ENCODE peak calls at places on chromosome X, in six cellular contexts. One of them, this sample, is unnamed.
A peak's percentile ranks its signal among the peaks of the same experiment; 100 is the strongest.

GRCh38 chrX:68699960-68700746 is 52.7 kb downstream of the STARD8 start:
- DNase-seq in neuronal stem cell: no peak
- DNase-seq in H9: no peak
- DNase-seq in mesenchymal stem cell: no peak
- DNase-seq in H1: no peak
- DNase-seq in IMR-90: peak; percentile 55
- DNase-seq in this sample: no peak

GRCh38 chrX:38318196-38318595 is 9.1 kb downstream of the RPGR start:
- DNase-seq in neuronal stem cell: no peak
- DNase-seq in H9: no peak
- DNase-seq in mesenchymal stem cell: no peak
- DNase-seq in H1: no peak
- DNase-seq in IMR-90: no peak
- DNase-seq in this sample: no peak

GRCh38 chrX:154004315-154004714 is 15.4 kb downstream of the IRAK1 start:
- DNase-seq in neuronal stem cell: no peak
- DNase-seq in H9: no peak
- DNase-seq in mesenchymal stem cell: no peak
- DNase-seq in H1: no peak
- DNase-seq in IMR-90: no peak
- DNase-seq in this sample: no peak

GRCh38 chrX:150236304-150236703 is 126.8 kb upstream of the MAMLD1 start:
- DNase-seq in neuronal stem cell: no peak
- DNase-seq in H9: no peak
- DNase-seq in mesenchymal stem cell: no peak
- DNase-seq in H1: no peak
- DNase-seq in IMR-90: peak; percentile 44
- DNase-seq in this sample: no peak

GRCh38 chrX:124518888-124519287 is 172.5 kb downstream of the SH2D1A start:
- DNase-seq in neuronal stem cell: no peak
- DNase-seq in H9: no peak
- DNase-seq in mesenchymal stem cell: peak; percentile 55
- DNase-seq in H1: no peak
- DNase-seq in IMR-90: peak; percentile 7
- DNase-seq in this sample: no peak

GRCh38 chrX:133365886-133366611 is 49.2 kb downstream of the GPC4 start:
- DNase-seq in neuronal stem cell: no peak
- DNase-seq in H9: no peak
- DNase-seq in mesenchymal stem cell: peak; percentile 36
- DNase-seq in H1: no peak
- DNase-seq in IMR-90: peak; percentile 44
- DNase-seq in this sample: peak; percentile 2

GRCh38 chrX:107025538-107025937 is 25.5 kb upstream of the MORC4 start:
- DNase-seq in neuronal stem cell: peak; percentile 12
- DNase-seq in H9: no peak
- DNase-seq in mesenchymal stem cell: peak; percentile 33
- DNase-seq in H1: no peak
- DNase-seq in IMR-90: peak; percentile 24
- DNase-seq in this sample: peak; percentile 54

GRCh38 chrX:843306-843705 is 212.7 kb downstream of the SHOX start:
- DNase-seq in neuronal stem cell: no peak
- DNase-seq in H9: no peak
- DNase-seq in mesenchymal stem cell: no peak
- DNase-seq in H1: no peak
- DNase-seq in IMR-90: no peak
- DNase-seq in this sample: no peak

GRCh38 chrX:115393271-115393670 is 103.8 kb downstream of the LUZP4 start:
- DNase-seq in neuronal stem cell: no peak
- DNase-seq in H9: no peak
- DNase-seq in mesenchymal stem cell: peak; percentile 45
- DNase-seq in H1: no peak
- DNase-seq in IMR-90: peak; percentile 67
- DNase-seq in this sample: no peak

GRCh38 chrX:21733705-21734104 is 24.2 kb downstream of the SMPX start:
- DNase-seq in neuronal stem cell: no peak
- DNase-seq in H9: no peak
- DNase-seq in mesenchymal stem cell: no peak
- DNase-seq in H1: no peak
- DNase-seq in IMR-90: no peak
- DNase-seq in this sample: no peak

GRCh38 chrX:40374486-40374885 is 206.3 kb upstream of the ATP6AP2 start:
- DNase-seq in neuronal stem cell: no peak
- DNase-seq in H9: no peak
- DNase-seq in mesenchymal stem cell: no peak
- DNase-seq in H1: no peak
- DNase-seq in IMR-90: no peak
- DNase-seq in this sample: no peak

GRCh38 chrX:44042731-44043130 is 69.5 kb upstream of the NDP start:
- DNase-seq in neuronal stem cell: no peak
- DNase-seq in H9: no peak
- DNase-seq in mesenchymal stem cell: peak; percentile 8
- DNase-seq in H1: no peak
- DNase-seq in IMR-90: peak; percentile 50
- DNase-seq in this sample: no peak

GRCh38 chrX:5916945-5917344 is 311.7 kb downstream of the NLGN4X start:
- DNase-seq in neuronal stem cell: no peak
- DNase-seq in H9: no peak
- DNase-seq in mesenchymal stem cell: no peak
- DNase-seq in H1: no peak
- DNase-seq in IMR-90: no peak
- DNase-seq in this sample: no peak

GRCh38 chrX:10032147-10032546 is 65.0 kb downstream of the CLDN34 start:
- DNase-seq in neuronal stem cell: no peak
- DNase-seq in H9: no peak
- DNase-seq in mesenchymal stem cell: no peak
- DNase-seq in H1: no peak
- DNase-seq in IMR-90: no peak
- DNase-seq in this sample: no peak

GRCh38 chrX:17725176-17725575 is 12.1 kb upstream of the SCML1 start:
- DNase-seq in neuronal stem cell: no peak
- DNase-seq in H9: no peak
- DNase-seq in mesenchymal stem cell: no peak
- DNase-seq in H1: no peak
- DNase-seq in IMR-90: no peak
- DNase-seq in this sample: no peak

GRCh38 chrX:40010550-40011364 is 87.0 kb downstream of the BCOR start:
- DNase-seq in neuronal stem cell: no peak
- DNase-seq in H9: peak; percentile 71
- DNase-seq in mesenchymal stem cell: peak; percentile 44
- DNase-seq in H1: no peak
- DNase-seq in IMR-90: no peak
- DNase-seq in this sample: peak; percentile 20

GRCh38 chrX:5842601-5843000 is 386.1 kb downstream of the NLGN4X start:
- DNase-seq in neuronal stem cell: no peak
- DNase-seq in H9: no peak
- DNase-seq in mesenchymal stem cell: no peak
- DNase-seq in H1: no peak
- DNase-seq in IMR-90: no peak
- DNase-seq in this sample: no peak

GRCh38 chrX:119516157-119516702 is 48.0 kb downstream of the SLC25A5 start:
- DNase-seq in neuronal stem cell: peak; percentile 49
- DNase-seq in H9: peak; percentile 49
- DNase-seq in mesenchymal stem cell: peak; percentile 70
- DNase-seq in H1: no peak
- DNase-seq in IMR-90: peak; percentile 69
- DNase-seq in this sample: peak; percentile 80

GRCh38 chrX:68043713-68044438 is 389.4 kb downstream of the OPHN1 start:
- DNase-seq in neuronal stem cell: no peak
- DNase-seq in H9: no peak
- DNase-seq in mesenchymal stem cell: no peak
- DNase-seq in H1: no peak
- DNase-seq in IMR-90: no peak
- DNase-seq in this sample: no peak

GRCh38 chrX:19673334-19674040 is 158.2 kb upstream of the MAP3K15 start:
- DNase-seq in neuronal stem cell: no peak
- DNase-seq in H9: no peak
- DNase-seq in mesenchymal stem cell: peak; percentile 91
- DNase-seq in H1: no peak
- DNase-seq in IMR-90: peak; percentile 95
- DNase-seq in this sample: peak; percentile 20

GRCh38 chrX:109629310-109629709 is 4.3 kb upstream of the KCNE5 start:
- DNase-seq in neuronal stem cell: no peak
- DNase-seq in H9: no peak
- DNase-seq in mesenchymal stem cell: no peak
- DNase-seq in H1: no peak
- DNase-seq in IMR-90: no peak
- DNase-seq in this sample: no peak

GRCh38 chrX:55867254-55867653 is 149.7 kb downstream of the RRAGB start:
- DNase-seq in neuronal stem cell: no peak
- DNase-seq in H9: no peak
- DNase-seq in mesenchymal stem cell: peak; percentile 2
- DNase-seq in H1: no peak
- DNase-seq in IMR-90: peak; percentile 2
- DNase-seq in this sample: no peak

GRCh38 chrX:42131856-42132255 is 208.5 kb upstream of the CASK start:
- DNase-seq in neuronal stem cell: no peak
- DNase-seq in H9: no peak
- DNase-seq in mesenchymal stem cell: no peak
- DNase-seq in H1: no peak
- DNase-seq in IMR-90: no peak
- DNase-seq in this sample: no peak

GRCh38 chrX:19535481-19535880 is 20.2 kb upstream of the MAP3K15 start:
- DNase-seq in neuronal stem cell: no peak
- DNase-seq in H9: no peak
- DNase-seq in mesenchymal stem cell: peak; percentile 30
- DNase-seq in H1: no peak
- DNase-seq in IMR-90: peak; percentile 24
- DNase-seq in this sample: peak; percentile 25

GRCh38 chrX:107736781-107737531 is 38.6 kb downstream of the TSC22D3 start:
- DNase-seq in neuronal stem cell: no peak
- DNase-seq in H9: peak; percentile 88
- DNase-seq in mesenchymal stem cell: peak; percentile 8
- DNase-seq in H1: no peak
- DNase-seq in IMR-90: no peak
- DNase-seq in this sample: no peak

GRCh38 chrX:111467896-111468295 is 43.5 kb upstream of the SERTM2 start:
- DNase-seq in neuronal stem cell: no peak
- DNase-seq in H9: no peak
- DNase-seq in mesenchymal stem cell: no peak
- DNase-seq in H1: no peak
- DNase-seq in IMR-90: no peak
- DNase-seq in this sample: no peak

DNA sequence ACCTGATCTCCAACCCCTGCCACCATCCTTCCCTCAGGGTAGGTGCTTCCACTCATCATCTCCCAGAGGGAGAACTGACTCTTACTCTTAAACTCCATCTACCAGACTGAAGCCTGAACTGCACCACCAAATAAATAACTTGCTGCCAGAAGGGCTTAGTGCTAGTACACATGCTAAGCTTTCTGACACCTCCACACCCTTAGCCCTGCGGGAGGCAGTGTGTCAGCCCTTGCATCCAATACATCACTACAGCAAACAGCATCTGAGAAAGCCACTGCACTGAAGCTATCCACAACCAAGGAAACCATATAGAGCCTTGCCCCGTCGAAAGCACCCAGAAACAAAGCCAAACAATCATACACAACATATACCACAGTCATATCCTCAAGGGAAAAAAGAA is 68.6 kb upstream of the MCF2 start:
- DNase-seq in neuronal stem cell: no peak
- DNase-seq in H9: no peak
- DNase-seq in mesenchymal stem cell: no peak
- DNase-seq in H1: no peak
- DNase-seq in IMR-90: no peak
- DNase-seq in this sample: no peak
- H3K9me3 ChIP-seq in neuronal stem cell: no peaks in the 10 kb centered on the region
- H3K9me3 ChIP-seq in H9: no peaks in the 10 kb centered on the region
- H3K9me3 ChIP-seq in mesenchymal stem cell: no peaks in the 10 kb centered on the region
- H3K9me3 ChIP-seq in H1: no peaks in the 10 kb centered on the region
- H3K9me3 ChIP-seq in IMR-90: no peaks in the 10 kb centered on the region
- H3K9me3 ChIP-seq in this sample: no peaks in the 10 kb centered on the region

DNA sequence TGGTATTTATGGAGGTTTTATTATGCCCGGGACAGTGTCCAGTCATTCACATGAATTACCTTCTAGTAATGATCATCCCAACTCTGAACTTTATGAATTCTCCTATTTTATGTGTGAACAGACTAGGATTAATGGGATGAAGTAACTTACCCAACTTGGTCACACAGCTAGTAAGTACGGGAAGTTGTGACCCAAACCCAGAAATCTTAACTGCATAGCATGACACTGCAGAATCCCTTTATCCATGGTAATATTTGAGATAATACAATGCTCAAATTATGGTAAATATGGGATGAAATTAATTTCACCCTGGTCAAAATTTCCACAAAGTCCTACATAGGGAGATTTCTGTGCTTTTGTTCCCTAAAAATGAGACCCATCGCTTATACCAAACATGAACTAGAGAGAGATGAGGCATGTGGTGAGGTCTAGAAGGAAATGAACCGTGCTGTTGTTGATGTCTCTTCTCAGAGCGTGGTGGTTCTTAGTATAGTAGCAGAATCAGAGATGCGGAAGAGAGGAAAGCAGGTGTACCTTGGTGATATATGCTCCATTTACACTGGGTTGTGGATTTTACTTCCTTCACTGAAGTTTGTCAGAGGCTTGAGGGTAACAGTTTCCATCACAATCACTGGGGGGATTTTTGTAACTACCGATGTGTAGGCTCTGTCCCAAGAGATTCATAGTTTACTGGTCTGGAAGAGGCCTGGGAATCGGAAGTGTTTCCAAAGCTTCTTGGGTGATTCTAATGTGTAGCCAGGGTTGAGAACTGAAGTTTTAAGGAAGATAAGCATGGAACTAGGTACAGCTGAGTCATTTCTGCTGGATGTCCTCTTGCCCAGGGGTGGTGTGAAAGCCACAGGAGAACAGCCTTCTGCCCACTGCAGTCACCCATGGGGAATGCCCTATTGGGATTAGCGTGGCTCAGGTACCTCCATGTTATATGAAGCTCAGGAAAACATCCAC is 30.2 kb upstream of the FAM9C start:
- DNase-seq in neuronal stem cell: no peak
- DNase-seq in H9: no peak
- DNase-seq in mesenchymal stem cell: no peak
- DNase-seq in H1: no peak
- DNase-seq in IMR-90: no peak
- DNase-seq in this sample: no peak
- H3K4me1 ChIP-seq in neuronal stem cell: no peaks in the 10 kb centered on the region
- H3K4me1 ChIP-seq in H9: no peaks in the 10 kb centered on the region
- H3K4me1 ChIP-seq in mesenchymal stem cell: peaks cover 2% of the 10 kb centered on the region
- H3K4me1 ChIP-seq in H1: no peaks in the 10 kb centered on the region
- H3K4me1 ChIP-seq in IMR-90: no peaks in the 10 kb centered on the region
- H3K4me1 ChIP-seq in this sample: no peaks in the 10 kb centered on the region

GRCh38 chrX:129932792-129933321 is 26.9 kb downstream of the UTP14A start:
- DNase-seq in neuronal stem cell: no peak
- DNase-seq in H9: peak; percentile 35
- DNase-seq in mesenchymal stem cell: peak; percentile 15
- DNase-seq in H1: no peak
- DNase-seq in IMR-90: no peak
- DNase-seq in this sample: no peak
- H3K23ac ChIP-seq in neuronal stem cell: no peak overlapping the region
- H3K23ac ChIP-seq in H9: no peak overlapping the region
- H3K23ac ChIP-seq in mesenchymal stem cell: no peak overlapping the region
- H3K23ac ChIP-seq in H1: no peak overlapping the region
- H3K23ac ChIP-seq in IMR-90: peak overlapping the region; percentile 78
- H3K23ac ChIP-seq in this sample: no peak overlapping the region

DNA sequence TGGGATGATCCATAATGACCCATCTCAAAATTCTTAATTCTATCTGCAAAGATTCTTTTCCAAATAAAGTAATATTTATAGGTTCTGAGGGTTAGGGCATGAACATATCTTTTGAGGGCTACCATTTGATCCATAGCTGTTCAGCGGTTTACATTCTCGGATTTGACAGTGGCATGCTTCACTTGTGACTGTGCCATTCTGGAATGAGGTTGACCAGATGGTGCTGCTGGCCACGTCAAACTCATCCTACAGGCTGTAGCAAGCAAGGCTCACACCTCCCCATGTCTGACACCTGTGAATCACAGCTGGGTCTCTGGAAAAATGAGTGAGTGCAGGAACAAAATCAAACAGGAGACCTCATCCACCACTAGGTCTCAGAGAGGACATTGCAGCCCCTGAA is 280.5 kb downstream of the DHRSX start:
- DNase-seq in neuronal stem cell: no peak
- DNase-seq in H9: no peak
- DNase-seq in mesenchymal stem cell: no peak
- DNase-seq in H1: no peak
- DNase-seq in IMR-90: no peak
- DNase-seq in this sample: peak; percentile 57
- H3K9me3 ChIP-seq in neuronal stem cell: peaks cover 41% of the 10 kb centered on the region
- H3K9me3 ChIP-seq in H9: peaks cover 55% of the 10 kb centered on the region
- H3K9me3 ChIP-seq in mesenchymal stem cell: peaks cover 29% of the 10 kb centered on the region
- H3K9me3 ChIP-seq in H1: peaks cover 56% of the 10 kb centered on the region
- H3K9me3 ChIP-seq in IMR-90: peaks cover 37% of the 10 kb centered on the region
- H3K9me3 ChIP-seq in this sample: peaks cover 43% of the 10 kb centered on the region

This sample was measured in trophoblast cell.